ENCODE peak calls at places on chromosome 2, in four cellular contexts. One of them, this sample, is unnamed.

GRCh38 chr2:239749272-239749873 is 275.8 kb downstream of the NDUFA10 start:
- DNase-seq in H9: no peak
- DNase-seq in H1: no peak
- DNase-seq in IMR-90: no peak
- DNase-seq in this sample: no peak

GRCh38 chr2:135916232-135916631 is 40.0 kb upstream of the MCM6 start:
- DNase-seq in H1: no peak
- DNase-seq in H9: no peak
- DNase-seq in IMR-90: peak
- DNase-seq in this sample: peak

GRCh38 chr2:85154048-85154753 is 21.0 kb downstream of the TCF7L1 start:
- DNase-seq in IMR-90: peak
- DNase-seq in H1: no peak
- DNase-seq in H9: no peak
- DNase-seq in this sample: no peak

GRCh38 chr2:161085041-161085598 is 75.1 kb upstream of the TANK start:
- DNase-seq in H9: no peak
- DNase-seq in IMR-90: peak
- DNase-seq in H1: no peak
- DNase-seq in this sample: no peak

GRCh38 chr2:44075536-44075935 is 79.7 kb upstream of the LRPPRC start:
- DNase-seq in H9: no peak
- DNase-seq in H1: no peak
- DNase-seq in IMR-90: peak
- DNase-seq in this sample: no peak

GRCh38 chr2:184597571-184597980 is 753 bp upstream of the ZNF804A start:
- DNase-seq in IMR-90: peak
- DNase-seq in H1: peak
- DNase-seq in H9: peak
- DNase-seq in this sample: peak

GRCh38 chr2:232315923-232316299 is 62.6 kb upstream of the ALPP start:
- DNase-seq in H9: no peak
- DNase-seq in H1: no peak
- DNase-seq in IMR-90: no peak
- DNase-seq in this sample: no peak

GRCh38 chr2:60352491-60353405 is 200.7 kb downstream of the BCL11A start:
- DNase-seq in H9: no peak
- DNase-seq in H1: no peak
- DNase-seq in IMR-90: no peak
- DNase-seq in this sample: no peak

GRCh38 chr2:223051580-223052375 is at the start of gene KCNE4:
- DNase-seq in IMR-90: peak
- DNase-seq in H9: no peak
- DNase-seq in H1: no peak
- DNase-seq in this sample: no peak
- H2BK15ac ChIP-seq in IMR-90: peak
- H2BK15ac ChIP-seq in H9: no peak
- H2BK15ac ChIP-seq in H1: no peak
- H2BK15ac ChIP-seq in this sample: no peak

GRCh38 chr2:241096979-241097378 is 5.1 kb downstream of the MTERF4 start:
- DNase-seq in H9: no peak
- DNase-seq in IMR-90: no peak
- DNase-seq in H1: no peak
- DNase-seq in this sample: no peak
- H4K5ac ChIP-seq in H9: no peak
- H4K5ac ChIP-seq in IMR-90: no peak
- H4K5ac ChIP-seq in H1: no peak
- H4K5ac ChIP-seq in this sample: no peak

GRCh38 chr2:5373200-5373599 is 319.0 kb upstream of the SOX11 start:
- DNase-seq in IMR-90: no peak
- DNase-seq in H1: peak
- DNase-seq in H9: peak
- DNase-seq in this sample: peak
- H2BK15ac ChIP-seq in IMR-90: no peak
- H2BK15ac ChIP-seq in H1: no peak
- H2BK15ac ChIP-seq in H9: no peak
- H2BK15ac ChIP-seq in this sample: no peak

GRCh38 chr2:208379192-208379591 is 27.4 kb upstream of the PTH2R start:
- DNase-seq in IMR-90: no peak
- DNase-seq in H1: no peak
- DNase-seq in H9: no peak
- DNase-seq in this sample: no peak

GRCh38 chr2:208389940-208390339 is 16.7 kb upstream of the PTH2R start:
- DNase-seq in H9: no peak
- DNase-seq in H1: no peak
- DNase-seq in IMR-90: no peak
- DNase-seq in this sample: no peak

GRCh38 chr2:208386546-208386945 is 20.0 kb upstream of the PTH2R start:
- DNase-seq in H9: no peak
- DNase-seq in H1: no peak
- DNase-seq in IMR-90: no peak
- DNase-seq in this sample: peak

GRCh38 chr2:208384637-208385036 is 22.0 kb upstream of the PTH2R start:
- DNase-seq in IMR-90: no peak
- DNase-seq in H1: no peak
- DNase-seq in H9: no peak
- DNase-seq in this sample: no peak
- H4K5ac ChIP-seq in IMR-90: no peak
- H4K5ac ChIP-seq in H1: no peak
- H4K5ac ChIP-seq in H9: no peak
- H4K5ac ChIP-seq in this sample: no peak